ENCODE peak calls at places on chromosomes 12 and 14, in four cellular contexts. Y is body of pancreas, R is thoracic aorta, N is lung. J is an unnamed sample.

GRCh38 chr12:120247621-120248030 is 17.9 kb downstream of the PXN start:
- DNase-seq in Y (no peak), R (no peak), N (no peak), J (no peak)

GRCh38 chr14:69288001-69288771 is 28.2 kb downstream of the GALNT16 start:
- DNase-seq in Y (peak), R (no peak), N (no peak), J (no peak)

GRCh38 chr12:55745361-55746146 is 2.6 kb downstream of the GDF11 start:
- DNase-seq in Y (no peak), R (no peak), N (no peak), J (no peak)

GRCh38 chr12:6193853-6194815 is 6.1 kb upstream of the CD9 start:
- DNase-seq in Y (no peak), R (no peak), N (no peak), J (no peak)

GRCh38 chr12:118370601-118371000 is 2.1 kb downstream of the TAOK3 start:
- DNase-seq in Y (no peak), R (no peak), N (no peak), J (no peak)

GRCh38 chr14:58783801-58784511 is 146.2 kb downstream of the DACT1 start:
- DNase-seq in Y (no peak), R (no peak), N (no peak), J (no peak)

GRCh38 chr12:51821423-51822260 is 26.9 kb downstream of the FIGNL2 start:
- DNase-seq in Y (peak), R (no peak), N (no peak), J (no peak)

GRCh38 chr12:120677765-120678473 is 9.0 kb upstream of the MLEC start:
- DNase-seq in Y (no peak), R (no peak), N (no peak), J (no peak)

GRCh38 chr14:100664234-100664633 is 62.5 kb upstream of the DLK1 start:
- DNase-seq in Y (no peak), R (no peak), N (no peak), J (no peak)

GRCh38 chr14:90649557-90650135 is 166.6 kb downstream of the TTC7B start:
- DNase-seq in Y (no peak), R (no peak), N (no peak), J (no peak)

GRCh38 chr12:49971141-49971540 is 1.6 kb upstream of the AQP6 start:
- DNase-seq in Y (no peak), R (no peak), N (no peak), J (no peak)

GRCh38 chr14:51716610-51717009 is 64.9 kb downstream of the FRMD6 start:
- DNase-seq in Y (no peak), R (no peak), N (no peak), J (no peak)

GRCh38 chr14:100815478-100816285 is 10.2 kb upstream of the MEG3 start:
- DNase-seq in Y (no peak), R (no peak), N (no peak), J (no peak)

GRCh38 chr14:51981218-51981854 is 8.0 kb upstream of the RTRAF start:
- DNase-seq in Y (no peak), R (no peak), N (no peak), J (no peak)

GRCh38 chr12:27869567-27869966 is 89.5 kb upstream of the MANSC4 start:
- DNase-seq in Y (no peak), R (no peak), N (no peak), J (no peak)

GRCh38 chr14:94994245-94994644 is 163.1 kb downstream of the DICER1 start:
- DNase-seq in Y (no peak), R (no peak), N (no peak), J (no peak)

GRCh38 chr12:102961488-102961801 is 4.0 kb downstream of the ASCL1 start:
- DNase-seq in Y (no peak), R (no peak), N (no peak), J (no peak)

GRCh38 chr12:43325786-43326185 is 226.2 kb downstream of the ADAMTS20 start:
- DNase-seq in Y (no peak), R (no peak), N (no peak), J (no peak)

GRCh38 chr12:96376865-96377264 is 23.4 kb downstream of the CDK17 start:
- DNase-seq in Y (no peak), R (no peak), N (no peak), J (no peak)

GRCh38 chr12:93572712-93573551 is 457 bp downstream of the SOCS2 start:
- DNase-seq in Y (peak), R (no peak), N (no peak), J (no peak)

GRCh38 chr12:89870413-89871184 is 162.0 kb upstream of the ATP2B1 start:
- DNase-seq in Y (no peak), R (no peak), N (no peak), J (no peak)

DNA sequence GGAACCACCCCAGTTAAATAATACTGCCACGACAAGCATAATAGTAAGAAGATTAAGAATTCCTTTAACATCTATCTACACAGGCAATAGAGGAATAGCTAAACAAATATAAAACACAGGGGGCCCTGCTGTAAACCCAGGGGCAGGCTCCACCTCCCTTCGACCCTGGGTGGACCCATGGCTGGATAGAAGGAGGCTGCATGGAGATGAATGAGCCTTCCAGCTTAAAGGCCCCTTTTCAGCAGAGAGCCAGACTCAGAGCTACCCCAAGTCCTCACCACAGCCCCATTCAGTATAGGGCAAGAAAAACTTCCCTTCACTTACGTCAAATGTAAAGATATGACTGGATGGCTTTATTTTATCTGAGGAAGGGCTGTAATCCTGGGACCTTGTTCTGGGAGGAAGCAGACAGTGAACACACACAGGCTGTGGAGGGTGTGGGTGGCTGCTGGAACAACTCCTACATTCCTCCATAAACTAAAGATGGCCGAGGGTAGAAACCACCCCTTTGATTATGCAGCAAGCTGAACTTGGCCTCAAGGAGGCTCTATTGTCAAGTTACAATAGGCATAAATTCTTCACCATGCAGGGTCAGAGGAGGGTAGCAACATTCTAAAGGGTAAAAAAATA is 30.5 kb downstream of the NUAK1 start:
- DNase-seq in Y (no peak), R (no peak), N (no peak), J (no peak)
- TF ChIP-seq CTCF in Y (no peak), R (no peak), N (no peak), J (no peak)

GRCh38 chr12:25372002-25372401 is 121.3 kb upstream of the KRAS start:
- DNase-seq in Y (no peak), R (no peak), N (no peak), J (no peak)

GRCh38 chr12:25376392-25376791 is 125.7 kb upstream of the KRAS start:
- DNase-seq in Y (no peak), R (no peak), N (no peak), J (no peak)

GRCh38 chr12:25372969-25373368 is 122.2 kb upstream of the KRAS start:
- DNase-seq in Y (no peak), R (no peak), N (no peak), J (no peak)

GRCh38 chr12:25376985-25377384 is 126.3 kb upstream of the KRAS start:
- DNase-seq in Y (no peak), R (no peak), N (no peak), J (no peak)

GRCh38 chr12:25373396-25373795 is 122.7 kb upstream of the KRAS start:
- DNase-seq in Y (no peak), R (no peak), N (no peak), J (no peak)
- TF ChIP-seq CTCF in Y (no peak), R (no peak), N (no peak), J (no peak)

DNA sequence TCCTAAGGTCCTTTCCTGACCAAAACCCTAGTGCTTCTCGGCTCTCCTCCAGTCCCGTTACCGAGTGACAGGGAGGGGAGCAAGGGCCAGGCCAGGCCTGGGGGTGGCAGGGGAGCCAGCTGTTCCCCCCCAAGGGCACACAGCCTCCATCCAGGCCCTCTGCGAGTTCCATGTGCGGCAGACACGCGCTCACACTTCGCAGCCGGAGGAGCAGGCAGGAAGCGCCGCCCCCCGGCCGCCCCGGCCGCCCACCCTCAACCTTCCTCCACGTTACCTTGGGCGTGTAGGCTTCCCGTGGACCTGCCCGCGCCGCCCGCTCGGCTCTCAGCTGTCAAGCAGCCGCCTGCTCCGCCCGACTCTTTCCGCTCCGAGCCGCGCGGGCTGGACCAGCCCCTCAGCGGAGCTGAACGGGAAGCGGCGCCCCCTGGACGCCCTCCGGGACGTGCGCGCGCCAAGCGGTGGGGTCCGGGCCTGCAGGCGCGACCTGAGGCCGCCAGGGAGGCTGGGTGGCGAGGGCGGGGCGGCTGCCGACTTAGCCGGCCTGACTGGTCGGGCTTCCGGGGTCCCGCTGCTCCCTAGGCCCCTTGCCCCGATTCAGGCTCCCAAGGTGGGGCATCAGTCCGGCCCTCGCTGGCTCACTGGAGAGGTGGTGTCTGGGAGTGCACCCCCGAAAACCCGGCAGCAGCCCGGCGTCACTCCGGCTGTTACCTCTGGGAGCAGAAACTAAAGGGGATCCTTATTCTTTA is at the start of gene CRACR2A:
- DNase-seq in Y (peak), R (no peak), N (peak), J (no peak)
- TF ChIP-seq CTCF in Y (peak), R (no peak), N (peak), J (no peak)

DNA sequence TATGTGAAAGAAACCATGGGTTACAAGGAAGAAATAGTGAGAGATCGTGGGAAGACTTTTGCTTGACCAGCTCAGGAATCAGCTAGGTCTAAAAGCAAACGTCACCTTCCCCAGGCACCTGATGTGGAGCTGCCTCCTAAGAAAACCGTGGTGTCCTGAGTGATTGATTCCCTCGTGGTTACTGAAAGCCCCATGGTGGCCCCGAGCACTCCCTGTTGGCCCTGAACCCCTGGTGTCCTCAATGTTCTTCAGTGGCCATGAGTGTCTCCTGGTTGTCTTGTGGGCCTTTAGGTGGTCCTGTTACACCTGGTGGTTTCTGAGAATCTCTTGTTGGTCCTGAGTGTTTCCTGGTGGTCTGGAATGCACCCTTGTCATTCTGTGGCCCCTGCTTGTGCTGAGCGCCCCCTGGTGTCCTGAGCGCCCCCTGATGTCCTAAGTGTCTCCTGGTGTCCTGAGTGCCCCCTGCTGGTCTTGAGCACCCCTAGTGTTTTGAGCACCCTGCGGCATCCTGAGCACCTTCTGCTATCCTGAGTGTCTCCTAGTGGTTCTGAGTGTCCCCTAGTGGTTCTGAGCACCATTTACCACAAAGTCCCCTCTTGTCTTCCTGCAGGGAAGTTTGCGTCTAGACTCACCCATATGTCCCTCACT is 518.7 kb downstream of the TMEM121 start:
- DNase-seq in Y (peak), R (no peak), N (no peak), J (no peak)
- TF ChIP-seq CTCF in Y (peak), R (no peak), N (peak), J (no peak)

DNA sequence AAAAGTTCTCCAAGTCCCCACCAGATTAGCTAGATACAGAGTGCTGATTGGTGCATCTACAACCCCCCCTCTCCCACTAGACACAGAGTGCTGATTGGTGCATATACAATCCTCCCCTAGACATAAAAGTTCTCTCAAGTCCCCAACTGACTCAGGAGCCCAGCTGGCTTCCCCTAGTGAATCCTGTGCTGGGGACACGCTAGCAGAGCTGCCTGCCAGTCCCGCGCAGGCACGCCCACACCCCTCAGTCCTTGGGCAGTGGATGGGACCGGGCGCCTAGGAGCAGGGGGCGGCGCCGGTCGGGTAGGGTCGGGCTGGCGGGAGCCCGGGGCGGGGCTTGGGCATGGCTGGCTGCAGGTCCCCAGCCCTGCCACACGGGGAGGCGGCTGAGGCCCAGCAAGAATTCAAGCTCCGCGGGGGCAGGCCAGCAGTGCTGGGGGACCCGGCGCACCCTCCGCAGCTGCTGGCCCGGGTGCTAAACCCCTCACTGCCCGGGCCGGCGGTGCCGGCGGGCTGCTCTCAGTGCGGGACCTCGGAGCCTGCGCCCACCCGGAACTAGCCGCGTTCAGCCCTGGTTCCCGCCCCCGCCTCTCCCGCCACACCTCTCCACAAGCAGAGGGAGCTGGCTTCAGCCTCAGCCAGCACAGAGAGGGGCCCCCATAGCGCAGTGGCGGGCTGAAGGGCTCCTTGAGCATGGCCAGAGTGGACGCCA is 64.3 kb upstream of the DDHD1 start:
- DNase-seq in Y (peak), R (peak), N (peak), J (no peak)
- TF ChIP-seq CTCF in Y (peak), R (peak), N (no peak), J (no peak)

GRCh38 chr12:7501031-7501585 is 2.5 kb downstream of the CD163 start:
- DNase-seq in Y (no peak), R (no peak), N (no peak), J (no peak)

GRCh38 chr12:7498832-7499231 is 4.7 kb downstream of the CD163 start:
- DNase-seq in Y (no peak), R (no peak), N (no peak), J (no peak)

GRCh38 chr12:7497661-7498060 is 5.9 kb downstream of the CD163 start:
- DNase-seq in Y (no peak), R (no peak), N (no peak), J (no peak)

GRCh38 chr12:7503686-7504085 is at the start of gene CD163:
- DNase-seq in Y (no peak), R (no peak), N (no peak), J (no peak)

GRCh38 chr12:7502612-7503011 is 965 bp downstream of the CD163 start:
- DNase-seq in Y (no peak), R (no peak), N (no peak), J (no peak)
- TF ChIP-seq CTCF in Y (no peak), R (no peak), N (no peak), J (no peak)

GRCh38 chr12:28872654-28873268 is 276.3 kb upstream of the FAR2 start:
- DNase-seq in Y (peak), R (no peak), N (peak), J (no peak)
- TF ChIP-seq CTCF in Y (peak), R (no peak), N (peak), J (no peak)

GRCh38 chr14:75926431-75926830 is 55.4 kb downstream of the TGFB3 start:
- DNase-seq in Y (no peak), R (no peak), N (no peak), J (no peak)
- TF ChIP-seq CTCF in Y (no peak), R (no peak), N (no peak), J (no peak)